ENCODE peak calls at places on chromosomes 6 and 20, in ten cellular contexts. Z, N, V, P, L, Q, F, W, H and I are unnamed samples.

GRCh38 chr6:26339612-26340011 is 25.4 kb upstream of the BTN3A2 start:
- DNase-seq in Z (no peak), N (no peak), V (no peak), P (no peak), L (no peak), Q (no peak), F (no peak), W (no peak), H (no peak), I (no peak)

GRCh38 chr6:143158113-143158581 is 97.5 kb downstream of the AIG1 start:
- DNase-seq in Z (no peak), N (no peak), V (no peak), P (peak), L (no peak), Q (no peak), F (peak), W (no peak), H (no peak), I (no peak)

GRCh38 chr6:12956991-12957320 is 240.4 kb downstream of the PHACTR1 start:
- DNase-seq in Z (no peak), N (no peak), V (no peak), P (no peak), L (no peak), Q (no peak), F (no peak), W (no peak), H (no peak), I (no peak)

GRCh38 chr20:1879934-1880333 is 15.3 kb upstream of the SIRPA start:
- DNase-seq in Z (no peak), N (no peak), V (no peak), P (peak), L (no peak), Q (no peak), F (peak), W (no peak), H (no peak), I (no peak)

GRCh38 chr6:20217476-20217855 is 5.2 kb upstream of the MBOAT1 start:
- DNase-seq in Z (no peak), N (no peak), V (no peak), P (no peak), L (no peak), Q (no peak), F (no peak), W (no peak), H (no peak), I (no peak)

GRCh38 chr20:14189794-14190402 is 147.5 kb downstream of the FLRT3 start:
- DNase-seq in Z (peak), N (peak), V (no peak), P (peak), L (peak), Q (peak), F (peak), W (no peak), H (no peak), I (no peak)

GRCh38 chr6:159525445-159526031 is 167.5 kb downstream of the SOD2 start:
- DNase-seq in Z (no peak), N (no peak), V (no peak), P (no peak), L (no peak), Q (no peak), F (no peak), W (no peak), H (no peak), I (no peak)

GRCh38 chr6:14035448-14035847 is 82.1 kb upstream of the CD83 start:
- DNase-seq in Z (peak), N (peak), V (no peak), P (peak), L (no peak), Q (peak), F (peak), W (no peak), H (peak), I (peak)

GRCh38 chr6:127516676-127517273 is 2.4 kb downstream of the MTCL3 start:
- DNase-seq in Z (peak), N (no peak), V (no peak), P (peak), L (peak), Q (peak), F (peak), W (peak), H (peak), I (no peak)

GRCh38 chr20:14445310-14445709 is 107.9 kb upstream of the FLRT3 start:
- DNase-seq in Z (no peak), N (peak), V (no peak), P (no peak), L (no peak), Q (no peak), F (peak), W (no peak), H (no peak), I (no peak)

GRCh38 chr6:108566406-108566805 is 5.7 kb downstream of the FOXO3 start:
- DNase-seq in Z (no peak), N (no peak), V (no peak), P (no peak), L (no peak), Q (no peak), F (no peak), W (no peak), H (no peak), I (no peak)

GRCh38 chr6:118755941-118756646 is 104.7 kb upstream of the CEP85L start:
- DNase-seq in Z (no peak), N (no peak), V (no peak), P (no peak), L (no peak), Q (no peak), F (no peak), W (no peak), H (no peak), I (no peak)

GRCh38 chr20:50320910-50321796 is 130.5 kb downstream of the CEBPB start:
- DNase-seq in Z (peak), N (no peak), V (peak), P (peak), L (peak), Q (peak), F (peak), W (peak), H (peak), I (no peak)

GRCh38 chr20:8330785-8331699 is 199.0 kb downstream of the PLCB1 start:
- DNase-seq in Z (no peak), N (no peak), V (no peak), P (peak), L (no peak), Q (no peak), F (no peak), W (no peak), H (no peak), I (peak)

DNA sequence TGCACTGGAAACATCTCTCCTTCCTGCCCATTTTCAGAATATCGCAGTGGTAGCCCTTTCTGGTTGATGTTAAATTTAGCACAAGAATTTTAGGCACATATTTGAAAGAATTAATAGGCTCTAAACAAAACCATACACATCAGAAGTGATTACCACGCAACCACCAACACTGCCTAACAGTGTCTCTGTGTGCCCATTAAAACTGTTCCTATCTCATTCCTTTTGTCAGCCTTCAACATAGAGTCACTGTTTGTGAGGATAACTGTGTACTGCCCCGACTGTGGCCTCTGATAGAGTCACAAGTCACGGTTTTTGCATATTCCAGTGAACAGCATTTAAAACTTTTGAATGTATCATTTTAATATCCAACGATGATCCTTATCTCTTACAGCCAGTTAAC is 116.8 kb upstream of the TNFAIP3 start:
- DNase-seq in Z (no peak), N (no peak), V (no peak), P (no peak), L (no peak), Q (no peak), F (no peak), W (no peak), H (no peak), I (no peak)
- H3K4me3 ChIP-seq in Z (no peak), N (no peak), V (no peak), P (no peak), L (no peak), Q (no peak), F (peak), W (no peak), H (no peak), I (no peak)

GRCh38 chr6:163417595-163417994 is 3.1 kb downstream of the QKI start:
- DNase-seq in Z (no peak), N (no peak), V (no peak), P (no peak), L (no peak), Q (no peak), F (peak), W (no peak), H (no peak), I (no peak)
- H3K4me3 ChIP-seq in Z (peak), N (peak), V (peak), P (peak), L (peak), Q (peak), F (peak), W (peak), H (peak), I (peak)

GRCh38 chr6:18121580-18122127 is 823 bp downstream of the NHLRC1 start:
- DNase-seq in Z (no peak), N (no peak), V (no peak), P (no peak), L (no peak), Q (no peak), F (no peak), W (no peak), H (no peak), I (no peak)
- H3K4me3 ChIP-seq in Z (peak), N (no peak), V (peak), P (peak), L (no peak), Q (no peak), F (peak), W (peak), H (no peak), I (peak)

DNA sequence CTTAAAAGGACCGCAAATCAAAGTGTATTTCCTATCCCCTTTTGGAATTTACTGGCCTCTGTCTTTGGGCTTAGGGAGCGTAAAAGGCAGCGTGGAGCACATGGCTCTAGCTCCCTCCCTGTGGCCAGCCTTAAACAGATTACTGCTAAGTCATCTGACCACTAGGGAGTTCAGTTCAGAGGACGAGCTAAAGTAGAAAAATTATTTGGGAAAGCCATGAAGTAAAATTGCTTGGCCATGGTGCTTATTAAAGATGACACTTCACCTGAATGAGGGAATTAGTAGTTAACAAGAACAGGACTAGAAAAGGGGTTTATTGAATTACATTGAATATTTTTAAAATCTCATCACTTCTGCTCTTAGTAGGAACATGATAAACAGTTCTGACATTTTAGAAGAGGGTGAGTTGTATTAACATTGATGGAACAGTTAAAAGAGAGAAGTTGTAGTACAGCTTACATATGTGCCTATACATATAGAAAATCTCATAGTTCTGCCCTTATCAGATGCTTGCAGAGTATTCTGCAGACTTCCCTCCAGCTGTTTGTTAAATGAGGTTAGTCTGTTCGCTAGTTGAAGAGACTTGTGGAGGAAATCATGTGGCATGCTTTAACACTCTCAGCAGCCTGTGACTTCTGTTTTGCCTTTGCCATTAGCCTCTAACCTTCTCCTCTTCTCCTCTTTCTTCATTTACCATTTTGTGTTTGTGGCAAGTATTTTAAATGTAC is 31.2 kb upstream of the MAPK13 start:
- DNase-seq in Z (no peak), N (no peak), V (no peak), P (peak), L (peak), Q (peak), F (no peak), W (no peak), H (no peak), I (no peak)
- H3K4me3 ChIP-seq in Z (no peak), N (no peak), V (no peak), P (no peak), L (no peak), Q (no peak), F (no peak), W (no peak), H (no peak), I (no peak)

GRCh38 chr20:6123650-6124014 is 802 bp upstream of the FERMT1 start:
- DNase-seq in Z (no peak), N (no peak), V (no peak), P (no peak), L (no peak), Q (no peak), F (no peak), W (no peak), H (no peak), I (no peak)

GRCh38 chr20:6122111-6122872 is 538 bp downstream of the FERMT1 start:
- DNase-seq in Z (no peak), N (no peak), V (no peak), P (peak), L (no peak), Q (peak), F (peak), W (no peak), H (no peak), I (no peak)

GRCh38 chr20:6122873-6123649 is at the start of gene FERMT1:
- DNase-seq in Z (no peak), N (peak), V (no peak), P (peak), L (peak), Q (peak), F (peak), W (peak), H (peak), I (no peak)

GRCh38 chr20:6121504-6121903 is 1.3 kb downstream of the FERMT1 start:
- DNase-seq in Z (no peak), N (no peak), V (no peak), P (no peak), L (no peak), Q (no peak), F (no peak), W (no peak), H (no peak), I (no peak)

GRCh38 chr20:6120491-6120988 is 2.3 kb downstream of the FERMT1 start:
- DNase-seq in Z (no peak), N (no peak), V (no peak), P (no peak), L (no peak), Q (no peak), F (no peak), W (no peak), H (no peak), I (no peak)
- H3K4me3 ChIP-seq in Z (no peak), N (no peak), V (no peak), P (no peak), L (no peak), Q (no peak), F (no peak), W (no peak), H (no peak), I (no peak)

DNA sequence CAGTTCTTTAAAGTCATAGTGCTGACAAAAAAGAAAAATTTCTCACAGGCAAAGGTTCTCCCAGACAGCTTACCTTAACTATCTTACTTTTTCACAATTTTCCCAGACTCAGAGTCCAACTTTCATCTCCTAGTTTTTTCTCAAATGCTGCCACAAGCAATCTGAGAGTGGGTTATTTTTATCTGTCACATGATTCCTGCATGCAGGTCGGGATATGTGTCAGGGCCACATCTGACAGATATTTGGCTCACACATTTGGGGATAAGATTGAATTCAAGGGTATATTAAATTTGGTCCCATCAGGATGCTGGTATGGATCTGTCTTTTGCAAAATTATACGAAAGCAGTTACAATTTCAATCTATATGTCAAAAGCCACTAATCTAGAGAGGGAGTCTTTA is 50.1 kb upstream of the SMIM29 start:
- DNase-seq in Z (no peak), N (no peak), V (no peak), P (no peak), L (no peak), Q (no peak), F (no peak), W (no peak), H (no peak), I (no peak)
- H3K4me3 ChIP-seq in Z (no peak), N (no peak), V (no peak), P (no peak), L (no peak), Q (no peak), F (no peak), W (no peak), H (no peak), I (no peak)